ENCODE peak calls at places on chromosome 16, in seven cellular contexts. One of them, this sample, is unnamed.

GRCh38 chr16:72860726-72861562 is 187.0 kb downstream of the ZFHX3 start:
- DNase-seq in Calu3: no peak
- DNase-seq in MCF 10A: no peak
- DNase-seq in right lobe of liver: no peak
- DNase-seq in A549: no peak
- DNase-seq in fibroblast of mammary gland: no peak
- DNase-seq in GM12864: no peak
- DNase-seq in this sample: no peak

GRCh38 chr16:75097941-75098897 is 18.4 kb downstream of the LDHD start:
- DNase-seq in Calu3: no peak
- DNase-seq in MCF 10A: no peak
- DNase-seq in right lobe of liver: no peak
- DNase-seq in A549: no peak
- DNase-seq in fibroblast of mammary gland: no peak
- DNase-seq in GM12864: no peak
- DNase-seq in this sample: no peak

GRCh38 chr16:68231384-68232136 is 4.4 kb downstream of the ESRP2 start:
- DNase-seq in Calu3: no peak
- DNase-seq in MCF 10A: no peak
- DNase-seq in right lobe of liver: no peak
- DNase-seq in A549: no peak
- DNase-seq in fibroblast of mammary gland: no peak
- DNase-seq in GM12864: no peak
- DNase-seq in this sample: no peak

GRCh38 chr16:52617591-52617990 is 70.6 kb upstream of the TOX3 start:
- DNase-seq in Calu3: no peak
- DNase-seq in MCF 10A: no peak
- DNase-seq in right lobe of liver: no peak
- DNase-seq in A549: no peak
- DNase-seq in fibroblast of mammary gland: no peak
- DNase-seq in GM12864: no peak
- DNase-seq in this sample: no peak

GRCh38 chr16:19289805-19290490 is 4.4 kb downstream of the CLEC19A start:
- DNase-seq in Calu3: peak; percentile 5
- DNase-seq in MCF 10A: no peak
- DNase-seq in right lobe of liver: no peak
- DNase-seq in A549: no peak
- DNase-seq in fibroblast of mammary gland: no peak
- DNase-seq in GM12864: no peak
- DNase-seq in this sample: no peak

GRCh38 chr16:16175296-16175695 is 48.0 kb downstream of the ABCC6 start:
- DNase-seq in Calu3: no peak
- DNase-seq in MCF 10A: no peak
- DNase-seq in right lobe of liver: no peak
- DNase-seq in A549: no peak
- DNase-seq in fibroblast of mammary gland: no peak
- DNase-seq in GM12864: no peak
- DNase-seq in this sample: no peak

GRCh38 chr16:4734730-4735575 is 616 bp downstream of the DNAAF8 start:
- DNase-seq in Calu3: peak; percentile 95
- DNase-seq in MCF 10A: peak; percentile 72
- DNase-seq in right lobe of liver: peak; percentile 94
- DNase-seq in A549: peak; percentile 81
- DNase-seq in fibroblast of mammary gland: peak; percentile 68
- DNase-seq in GM12864: no peak
- DNase-seq in this sample: peak; percentile 90

GRCh38 chr16:72974142-72974769 is 73.7 kb downstream of the ZFHX3 start:
- DNase-seq in Calu3: no peak
- DNase-seq in MCF 10A: no peak
- DNase-seq in right lobe of liver: peak; percentile 54
- DNase-seq in A549: no peak
- DNase-seq in fibroblast of mammary gland: no peak
- DNase-seq in GM12864: no peak
- DNase-seq in this sample: no peak

GRCh38 chr16:75282811-75283281 is 31.4 kb upstream of the BCAR1 start:
- DNase-seq in Calu3: no peak
- DNase-seq in MCF 10A: peak; percentile 40
- DNase-seq in right lobe of liver: no peak
- DNase-seq in A549: no peak
- DNase-seq in fibroblast of mammary gland: peak; percentile 31
- DNase-seq in GM12864: no peak
- DNase-seq in this sample: no peak

DNA sequence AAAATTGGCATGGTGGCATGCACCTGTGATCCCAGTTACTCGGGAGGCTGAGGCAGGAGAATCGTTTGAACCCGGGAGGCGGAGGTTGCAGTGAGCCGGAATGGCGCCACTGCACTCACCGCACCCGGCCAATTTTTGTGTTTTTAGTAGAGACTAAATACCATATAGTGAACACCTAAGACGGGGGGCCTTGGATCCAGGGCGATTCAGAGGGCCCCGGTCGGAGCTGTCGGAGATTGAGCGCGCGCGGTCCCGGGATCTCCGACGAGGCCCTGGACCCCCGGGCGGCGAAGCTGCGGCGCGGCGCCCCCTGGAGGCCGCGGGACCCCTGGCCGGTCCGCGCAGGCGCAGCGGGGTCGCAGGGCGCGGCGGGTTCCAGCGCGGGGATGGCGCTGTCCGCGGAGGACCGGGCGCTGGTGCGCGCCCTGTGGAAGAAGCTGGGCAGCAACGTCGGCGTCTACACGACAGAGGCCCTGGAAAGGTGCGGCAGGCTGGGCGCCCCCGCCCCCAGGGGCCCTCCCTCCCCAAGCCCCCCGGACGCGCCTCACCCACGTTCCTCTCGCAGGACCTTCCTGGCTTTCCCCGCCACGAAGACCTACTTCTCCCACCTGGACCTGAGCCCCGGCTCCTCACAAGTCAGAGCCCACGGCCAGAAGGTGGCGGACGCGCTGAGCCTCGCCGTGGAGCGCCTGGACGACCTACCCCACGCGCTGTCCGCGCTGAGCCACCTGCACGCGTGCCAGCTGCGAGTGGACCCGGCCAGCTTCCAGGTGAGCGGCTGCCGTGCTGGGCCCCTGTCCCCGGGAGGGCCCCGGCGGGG is at the start of gene HBQ1:
- DNase-seq in Calu3: no peak
- DNase-seq in MCF 10A: no peak
- DNase-seq in right lobe of liver: no peak
- DNase-seq in A549: peak; percentile 73
- DNase-seq in fibroblast of mammary gland: no peak
- DNase-seq in GM12864: no peak
- DNase-seq in this sample: no peak
- TF ChIP-seq CTCF in Calu3: no peak
- TF ChIP-seq CTCF in MCF 10A: no peak
- TF ChIP-seq CTCF in right lobe of liver: no peak
- TF ChIP-seq CTCF in A549: peak; percentile 85
- TF ChIP-seq CTCF in fibroblast of mammary gland: no peak
- TF ChIP-seq CTCF in GM12864: no peak
- TF ChIP-seq CTCF in this sample: peak; percentile 27

GRCh38 chr16:3152273-3153076 is 17.6 kb downstream of the ZNF213 start:
- DNase-seq in Calu3: peak; percentile 98
- DNase-seq in MCF 10A: peak; percentile 93
- DNase-seq in right lobe of liver: peak; percentile 72
- DNase-seq in A549: peak; percentile 78
- DNase-seq in fibroblast of mammary gland: peak; percentile 91
- DNase-seq in GM12864: no peak
- DNase-seq in this sample: peak; percentile 86
- TF ChIP-seq CTCF in Calu3: peak; percentile 49
- TF ChIP-seq CTCF in MCF 10A: peak; percentile 19
- TF ChIP-seq CTCF in right lobe of liver: peak; percentile 24
- TF ChIP-seq CTCF in A549: peak; percentile 68
- TF ChIP-seq CTCF in fibroblast of mammary gland: peak; percentile 36
- TF ChIP-seq CTCF in GM12864: peak; percentile 45
- TF ChIP-seq CTCF in this sample: peak; percentile 24

GRCh38 chr16:90028985-90029384 is 9.7 kb upstream of the DBNDD1 start:
- DNase-seq in Calu3: no peak
- DNase-seq in MCF 10A: no peak
- DNase-seq in right lobe of liver: no peak
- DNase-seq in A549: no peak
- DNase-seq in fibroblast of mammary gland: no peak
- DNase-seq in GM12864: no peak
- DNase-seq in this sample: no peak

GRCh38 chr16:90022209-90023077 is 3.2 kb upstream of the DBNDD1 start:
- DNase-seq in Calu3: peak; percentile 97
- DNase-seq in MCF 10A: peak; percentile 87
- DNase-seq in right lobe of liver: peak; percentile 95
- DNase-seq in A549: peak; percentile 90
- DNase-seq in fibroblast of mammary gland: peak; percentile 82
- DNase-seq in GM12864: peak; percentile 24
- DNase-seq in this sample: peak; percentile 92

GRCh38 chr16:90027611-90028010 is 8.4 kb upstream of the DBNDD1 start:
- DNase-seq in Calu3: no peak
- DNase-seq in MCF 10A: no peak
- DNase-seq in right lobe of liver: no peak
- DNase-seq in A549: no peak
- DNase-seq in fibroblast of mammary gland: no peak
- DNase-seq in GM12864: no peak
- DNase-seq in this sample: no peak

GRCh38 chr16:90023078-90023447 is 3.8 kb upstream of the DBNDD1 start:
- DNase-seq in Calu3: no peak
- DNase-seq in MCF 10A: no peak
- DNase-seq in right lobe of liver: no peak
- DNase-seq in A549: no peak
- DNase-seq in fibroblast of mammary gland: no peak
- DNase-seq in GM12864: no peak
- DNase-seq in this sample: no peak

DNA sequence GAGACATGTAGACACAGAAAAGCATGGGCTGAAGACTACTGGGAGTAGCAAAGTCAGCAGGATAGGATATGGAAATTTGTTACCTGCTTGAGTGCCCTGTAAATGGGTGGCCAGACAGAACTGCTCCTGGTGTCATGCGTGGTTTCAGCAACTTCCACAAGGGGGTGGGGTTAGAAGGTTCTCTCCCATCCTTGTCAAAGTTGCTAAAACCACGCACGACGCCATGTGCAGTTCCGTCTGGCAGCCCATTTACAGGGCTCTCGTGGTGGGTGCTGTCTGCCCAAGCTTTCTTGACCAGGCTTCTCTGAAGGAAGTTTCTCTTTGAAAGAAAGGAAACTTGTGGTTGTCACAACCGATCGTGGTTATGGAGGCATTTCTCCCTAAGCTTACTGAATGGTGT is 6.9 kb upstream of the DBNDD1 start:
- DNase-seq in Calu3: no peak
- DNase-seq in MCF 10A: no peak
- DNase-seq in right lobe of liver: no peak
- DNase-seq in A549: no peak
- DNase-seq in fibroblast of mammary gland: no peak
- DNase-seq in GM12864: no peak
- DNase-seq in this sample: no peak
- TF ChIP-seq CTCF in Calu3: no peak
- TF ChIP-seq CTCF in MCF 10A: no peak
- TF ChIP-seq CTCF in right lobe of liver: no peak
- TF ChIP-seq CTCF in A549: no peak
- TF ChIP-seq CTCF in fibroblast of mammary gland: no peak
- TF ChIP-seq CTCF in GM12864: no peak
- TF ChIP-seq CTCF in this sample: no peak

GRCh38 chr16:548586-548985 is 11.6 kb upstream of the PRR35 start:
- DNase-seq in Calu3: no peak
- DNase-seq in MCF 10A: no peak
- DNase-seq in right lobe of liver: no peak
- DNase-seq in A549: no peak
- DNase-seq in fibroblast of mammary gland: no peak
- DNase-seq in GM12864: no peak
- DNase-seq in this sample: no peak

GRCh38 chr16:544517-544916 is 15.7 kb upstream of the PRR35 start:
- DNase-seq in Calu3: no peak
- DNase-seq in MCF 10A: no peak
- DNase-seq in right lobe of liver: no peak
- DNase-seq in A549: no peak
- DNase-seq in fibroblast of mammary gland: no peak
- DNase-seq in GM12864: no peak
- DNase-seq in this sample: no peak

GRCh38 chr16:549544-550263 is 10.5 kb upstream of the PRR35 start:
- DNase-seq in Calu3: no peak
- DNase-seq in MCF 10A: no peak
- DNase-seq in right lobe of liver: no peak
- DNase-seq in A549: no peak
- DNase-seq in fibroblast of mammary gland: no peak
- DNase-seq in GM12864: no peak
- DNase-seq in this sample: no peak

GRCh38 chr16:543301-544164 is 16.0 kb downstream of the CAPN15 start:
- DNase-seq in Calu3: no peak
- DNase-seq in MCF 10A: no peak
- DNase-seq in right lobe of liver: peak; percentile 81
- DNase-seq in A549: no peak
- DNase-seq in fibroblast of mammary gland: no peak
- DNase-seq in GM12864: no peak
- DNase-seq in this sample: no peak

DNA sequence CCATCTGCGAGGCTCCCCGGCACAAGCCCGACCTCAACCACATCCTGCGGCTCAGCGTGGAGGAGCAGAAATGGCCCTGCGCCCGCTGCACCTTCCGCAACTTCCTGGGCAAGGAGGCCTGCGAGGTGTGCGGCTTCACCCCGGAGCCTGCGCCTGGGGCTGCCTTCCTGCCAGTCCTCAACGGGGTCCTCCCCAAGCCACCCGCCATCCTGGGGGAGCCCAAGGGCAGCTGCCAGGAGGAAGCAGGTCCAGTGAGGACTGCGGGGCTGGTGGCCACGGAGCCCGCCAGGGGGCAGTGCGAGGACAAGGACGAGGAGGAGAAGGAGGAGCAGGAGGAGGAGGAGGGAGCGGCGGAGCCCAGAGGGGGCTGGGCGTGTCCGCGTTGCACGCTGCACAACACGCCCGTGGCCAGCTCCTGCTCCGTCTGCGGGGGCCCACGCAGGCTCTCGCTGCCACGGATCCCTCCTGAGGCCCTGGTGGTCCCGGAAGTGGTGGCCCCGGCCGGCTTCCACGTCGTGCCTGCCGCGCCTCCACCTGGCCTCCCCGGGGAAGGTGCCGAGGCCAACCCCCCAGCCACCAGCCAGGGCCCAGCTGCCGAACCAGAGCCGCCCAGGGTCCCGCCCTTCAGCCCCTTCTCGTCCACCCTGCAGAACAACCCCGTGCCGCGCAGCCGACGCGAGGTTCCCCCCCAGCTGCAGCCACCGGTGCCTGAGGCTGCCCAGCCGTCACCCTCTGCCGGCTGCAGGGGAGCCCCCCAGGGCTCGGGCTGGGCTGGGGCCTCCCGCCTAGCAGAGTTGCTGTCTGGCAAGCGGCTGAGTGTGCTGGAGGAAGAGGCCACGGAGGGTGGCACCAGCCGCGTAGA is 13.1 kb upstream of the PRR35 start:
- DNase-seq in Calu3: no peak
- DNase-seq in MCF 10A: no peak
- DNase-seq in right lobe of liver: peak; percentile 62
- DNase-seq in A549: no peak
- DNase-seq in fibroblast of mammary gland: peak; percentile 63
- DNase-seq in GM12864: no peak
- DNase-seq in this sample: peak; percentile 77
- TF ChIP-seq CTCF in Calu3: no peak
- TF ChIP-seq CTCF in MCF 10A: no peak
- TF ChIP-seq CTCF in right lobe of liver: no peak
- TF ChIP-seq CTCF in A549: peak; percentile 54
- TF ChIP-seq CTCF in fibroblast of mammary gland: peak; percentile 55
- TF ChIP-seq CTCF in GM12864: no peak
- TF ChIP-seq CTCF in this sample: peak; percentile 49

DNA sequence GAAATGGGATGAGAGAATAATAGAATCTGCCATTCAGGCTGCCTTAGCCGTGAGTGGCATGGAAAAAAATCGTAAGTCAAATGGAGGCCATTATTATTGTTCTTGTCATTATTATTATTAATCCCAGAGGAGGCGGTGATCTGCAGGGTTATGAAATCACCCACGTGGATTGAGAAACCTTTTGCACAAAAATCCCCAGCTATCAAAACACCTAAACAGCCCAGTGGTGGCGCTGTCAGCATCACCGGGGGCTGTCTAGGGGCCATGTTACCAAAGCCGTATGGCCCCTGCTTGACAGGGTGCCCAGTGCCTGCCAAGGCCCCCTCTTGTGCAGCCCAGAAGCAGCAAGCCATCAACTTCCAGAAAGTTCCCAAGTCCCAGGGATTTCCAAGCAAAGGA is 25.2 kb downstream of the CNGB1 start:
- DNase-seq in Calu3: no peak
- DNase-seq in MCF 10A: peak; percentile 44
- DNase-seq in right lobe of liver: no peak
- DNase-seq in A549: no peak
- DNase-seq in fibroblast of mammary gland: no peak
- DNase-seq in GM12864: no peak
- DNase-seq in this sample: no peak
- TF ChIP-seq CTCF in Calu3: no peak
- TF ChIP-seq CTCF in MCF 10A: peak; percentile 14
- TF ChIP-seq CTCF in right lobe of liver: no peak
- TF ChIP-seq CTCF in A549: no peak
- TF ChIP-seq CTCF in fibroblast of mammary gland: no peak
- TF ChIP-seq CTCF in GM12864: no peak
- TF ChIP-seq CTCF in this sample: no peak